ENCODE peak calls at places on chromosomes 2 and 18, in seven cellular contexts. One of them, this sample, is unnamed.

GRCh38 chr2:85584354-85584856 is at the start of gene VAMP5:
- DNase-seq in mesenchymal stem cell: no peak
- DNase-seq in mesendoderm: no peak
- DNase-seq in neuronal stem cell: no peak
- DNase-seq in IMR-90: no peak
- DNase-seq in H1: peak
- DNase-seq in trophoblast cell: no peak
- DNase-seq in this sample: peak

GRCh38 chr2:204195498-204195897 is 258.9 kb downstream of the ICOS start:
- DNase-seq in mesenchymal stem cell: no peak
- DNase-seq in mesendoderm: no peak
- DNase-seq in neuronal stem cell: no peak
- DNase-seq in IMR-90: no peak
- DNase-seq in H1: no peak
- DNase-seq in trophoblast cell: no peak
- DNase-seq in this sample: no peak

GRCh38 chr2:95574506-95574905 is 17.3 kb upstream of the TRIM43 start:
- DNase-seq in mesenchymal stem cell: no peak
- DNase-seq in mesendoderm: no peak
- DNase-seq in neuronal stem cell: no peak
- DNase-seq in IMR-90: no peak
- DNase-seq in H1: no peak
- DNase-seq in trophoblast cell: no peak
- DNase-seq in this sample: no peak

GRCh38 chr2:191959209-191959608 is 112.3 kb upstream of the CAVIN2 start:
- DNase-seq in mesenchymal stem cell: no peak
- DNase-seq in mesendoderm: no peak
- DNase-seq in neuronal stem cell: no peak
- DNase-seq in IMR-90: no peak
- DNase-seq in H1: no peak
- DNase-seq in trophoblast cell: no peak
- DNase-seq in this sample: no peak

GRCh38 chr2:118089015-118089800 is 937 bp downstream of the INSIG2 start:
- DNase-seq in mesenchymal stem cell: peak
- DNase-seq in mesendoderm: peak
- DNase-seq in neuronal stem cell: peak
- DNase-seq in IMR-90: peak
- DNase-seq in H1: no peak
- DNase-seq in trophoblast cell: peak
- DNase-seq in this sample: no peak

GRCh38 chr18:35002120-35002519 is 39.1 kb upstream of the MAPRE2 start:
- DNase-seq in mesenchymal stem cell: no peak
- DNase-seq in mesendoderm: no peak
- DNase-seq in neuronal stem cell: no peak
- DNase-seq in IMR-90: no peak
- DNase-seq in H1: no peak
- DNase-seq in trophoblast cell: no peak
- DNase-seq in this sample: no peak

GRCh38 chr18:31992836-31993575 is 25.6 kb upstream of the RNF125 start:
- DNase-seq in mesenchymal stem cell: no peak
- DNase-seq in mesendoderm: peak
- DNase-seq in neuronal stem cell: no peak
- DNase-seq in IMR-90: no peak
- DNase-seq in H1: peak
- DNase-seq in trophoblast cell: peak
- DNase-seq in this sample: peak

GRCh38 chr2:9360110-9360509 is 63.2 kb downstream of the ITGB1BP1 start:
- DNase-seq in mesenchymal stem cell: no peak
- DNase-seq in mesendoderm: no peak
- DNase-seq in neuronal stem cell: no peak
- DNase-seq in IMR-90: no peak
- DNase-seq in H1: no peak
- DNase-seq in trophoblast cell: no peak
- DNase-seq in this sample: no peak

GRCh38 chr2:40343904-40344303 is 108.0 kb downstream of the SLC8A1 start:
- DNase-seq in mesenchymal stem cell: peak
- DNase-seq in mesendoderm: no peak
- DNase-seq in neuronal stem cell: no peak
- DNase-seq in IMR-90: peak
- DNase-seq in H1: no peak
- DNase-seq in trophoblast cell: peak
- DNase-seq in this sample: no peak

GRCh38 chr2:67322361-67323001 is 74.7 kb upstream of the ETAA1 start:
- DNase-seq in mesenchymal stem cell: peak
- DNase-seq in mesendoderm: peak
- DNase-seq in neuronal stem cell: peak
- DNase-seq in IMR-90: peak
- DNase-seq in H1: peak
- DNase-seq in trophoblast cell: peak
- DNase-seq in this sample: peak

GRCh38 chr2:36486546-36487044 is 111.4 kb downstream of the FEZ2 start:
- DNase-seq in mesenchymal stem cell: peak
- DNase-seq in mesendoderm: peak
- DNase-seq in neuronal stem cell: no peak
- DNase-seq in IMR-90: peak
- DNase-seq in H1: no peak
- DNase-seq in trophoblast cell: peak
- DNase-seq in this sample: no peak

GRCh38 chr18:45275367-45276113 is 339.7 kb upstream of the SLC14A2 start:
- DNase-seq in mesenchymal stem cell: no peak
- DNase-seq in mesendoderm: peak
- DNase-seq in neuronal stem cell: no peak
- DNase-seq in IMR-90: peak
- DNase-seq in H1: no peak
- DNase-seq in trophoblast cell: peak
- DNase-seq in this sample: no peak

GRCh38 chr2:202113571-202114142 is 40.6 kb downstream of the KIAA2012 start:
- DNase-seq in mesenchymal stem cell: no peak
- DNase-seq in mesendoderm: no peak
- DNase-seq in neuronal stem cell: no peak
- DNase-seq in IMR-90: peak
- DNase-seq in H1: no peak
- DNase-seq in trophoblast cell: no peak
- DNase-seq in this sample: no peak

GRCh38 chr2:88307817-88308216 is 137.7 kb downstream of the THNSL2 start:
- DNase-seq in mesenchymal stem cell: no peak
- DNase-seq in mesendoderm: peak
- DNase-seq in neuronal stem cell: no peak
- DNase-seq in IMR-90: peak
- DNase-seq in H1: no peak
- DNase-seq in trophoblast cell: peak
- DNase-seq in this sample: peak

GRCh38 chr2:9258501-9258900 is 51.9 kb downstream of the ASAP2 start:
- DNase-seq in mesenchymal stem cell: peak
- DNase-seq in mesendoderm: no peak
- DNase-seq in neuronal stem cell: no peak
- DNase-seq in IMR-90: no peak
- DNase-seq in H1: no peak
- DNase-seq in trophoblast cell: no peak
- DNase-seq in this sample: no peak

GRCh38 chr2:199830531-199830930 is 20.5 kb downstream of the FTCDNL1 start:
- DNase-seq in mesenchymal stem cell: no peak
- DNase-seq in mesendoderm: no peak
- DNase-seq in neuronal stem cell: no peak
- DNase-seq in IMR-90: no peak
- DNase-seq in H1: no peak
- DNase-seq in trophoblast cell: no peak
- DNase-seq in this sample: no peak

GRCh38 chr2:199838399-199838798 is 12.6 kb downstream of the FTCDNL1 start:
- DNase-seq in mesenchymal stem cell: no peak
- DNase-seq in mesendoderm: no peak
- DNase-seq in neuronal stem cell: no peak
- DNase-seq in IMR-90: no peak
- DNase-seq in H1: no peak
- DNase-seq in trophoblast cell: no peak
- DNase-seq in this sample: no peak

DNA sequence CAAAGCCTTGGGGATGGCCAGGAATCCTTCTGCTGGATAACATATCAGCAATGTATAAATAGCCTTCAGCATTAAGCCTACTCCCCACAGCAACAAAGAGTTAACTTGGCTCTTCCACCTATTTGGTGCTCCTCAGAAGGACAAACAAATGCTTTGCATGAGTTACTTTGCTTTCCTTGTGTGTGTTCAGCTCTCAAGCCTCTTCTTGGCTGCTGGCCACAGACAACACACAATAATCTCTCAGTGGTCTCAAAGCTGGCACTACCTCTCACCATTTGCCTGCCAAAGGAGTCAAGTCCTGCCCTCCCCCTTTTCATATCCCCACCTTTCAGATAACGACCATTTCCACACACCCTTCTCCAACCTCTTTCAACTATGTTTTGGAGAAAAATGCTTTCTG is 17.5 kb downstream of the FTCDNL1 start:
- DNase-seq in mesenchymal stem cell: no peak
- DNase-seq in mesendoderm: no peak
- DNase-seq in neuronal stem cell: no peak
- DNase-seq in IMR-90: no peak
- DNase-seq in H1: no peak
- DNase-seq in trophoblast cell: no peak
- DNase-seq in this sample: no peak
- H3K23ac ChIP-seq in mesenchymal stem cell: no peak
- H3K23ac ChIP-seq in mesendoderm: no peak
- H3K23ac ChIP-seq in neuronal stem cell: no peak
- H3K23ac ChIP-seq in IMR-90: no peak
- H3K23ac ChIP-seq in H1: no peak
- H3K23ac ChIP-seq in trophoblast cell: no peak
- H3K23ac ChIP-seq in this sample: no peak

GRCh38 chr2:234376229-234376628 is 120.7 kb downstream of the ARL4C start:
- DNase-seq in mesenchymal stem cell: no peak
- DNase-seq in mesendoderm: no peak
- DNase-seq in neuronal stem cell: no peak
- DNase-seq in IMR-90: no peak
- DNase-seq in H1: no peak
- DNase-seq in trophoblast cell: no peak
- DNase-seq in this sample: no peak
- H3K23ac ChIP-seq in mesenchymal stem cell: no peak
- H3K23ac ChIP-seq in mesendoderm: no peak
- H3K23ac ChIP-seq in neuronal stem cell: no peak
- H3K23ac ChIP-seq in IMR-90: no peak
- H3K23ac ChIP-seq in H1: no peak
- H3K23ac ChIP-seq in trophoblast cell: no peak
- H3K23ac ChIP-seq in this sample: no peak

GRCh38 chr18:55588001-55588875 is at the start of gene TCF4:
- DNase-seq in mesenchymal stem cell: peak
- DNase-seq in mesendoderm: peak
- DNase-seq in neuronal stem cell: peak
- DNase-seq in IMR-90: peak
- DNase-seq in H1: peak
- DNase-seq in trophoblast cell: peak
- DNase-seq in this sample: peak

GRCh38 chr18:55585050-55585449 is 2.9 kb downstream of the TCF4 start:
- DNase-seq in mesenchymal stem cell: no peak
- DNase-seq in mesendoderm: no peak
- DNase-seq in neuronal stem cell: no peak
- DNase-seq in IMR-90: no peak
- DNase-seq in H1: no peak
- DNase-seq in trophoblast cell: no peak
- DNase-seq in this sample: no peak

GRCh38 chr18:55587341-55588000 is 521 bp downstream of the TCF4 start:
- DNase-seq in mesenchymal stem cell: peak
- DNase-seq in mesendoderm: peak
- DNase-seq in neuronal stem cell: no peak
- DNase-seq in IMR-90: peak
- DNase-seq in H1: no peak
- DNase-seq in trophoblast cell: no peak
- DNase-seq in this sample: peak

GRCh38 chr18:55586841-55587240 is 1.2 kb downstream of the TCF4 start:
- DNase-seq in mesenchymal stem cell: peak
- DNase-seq in mesendoderm: peak
- DNase-seq in neuronal stem cell: no peak
- DNase-seq in IMR-90: peak
- DNase-seq in H1: no peak
- DNase-seq in trophoblast cell: no peak
- DNase-seq in this sample: no peak

DNA sequence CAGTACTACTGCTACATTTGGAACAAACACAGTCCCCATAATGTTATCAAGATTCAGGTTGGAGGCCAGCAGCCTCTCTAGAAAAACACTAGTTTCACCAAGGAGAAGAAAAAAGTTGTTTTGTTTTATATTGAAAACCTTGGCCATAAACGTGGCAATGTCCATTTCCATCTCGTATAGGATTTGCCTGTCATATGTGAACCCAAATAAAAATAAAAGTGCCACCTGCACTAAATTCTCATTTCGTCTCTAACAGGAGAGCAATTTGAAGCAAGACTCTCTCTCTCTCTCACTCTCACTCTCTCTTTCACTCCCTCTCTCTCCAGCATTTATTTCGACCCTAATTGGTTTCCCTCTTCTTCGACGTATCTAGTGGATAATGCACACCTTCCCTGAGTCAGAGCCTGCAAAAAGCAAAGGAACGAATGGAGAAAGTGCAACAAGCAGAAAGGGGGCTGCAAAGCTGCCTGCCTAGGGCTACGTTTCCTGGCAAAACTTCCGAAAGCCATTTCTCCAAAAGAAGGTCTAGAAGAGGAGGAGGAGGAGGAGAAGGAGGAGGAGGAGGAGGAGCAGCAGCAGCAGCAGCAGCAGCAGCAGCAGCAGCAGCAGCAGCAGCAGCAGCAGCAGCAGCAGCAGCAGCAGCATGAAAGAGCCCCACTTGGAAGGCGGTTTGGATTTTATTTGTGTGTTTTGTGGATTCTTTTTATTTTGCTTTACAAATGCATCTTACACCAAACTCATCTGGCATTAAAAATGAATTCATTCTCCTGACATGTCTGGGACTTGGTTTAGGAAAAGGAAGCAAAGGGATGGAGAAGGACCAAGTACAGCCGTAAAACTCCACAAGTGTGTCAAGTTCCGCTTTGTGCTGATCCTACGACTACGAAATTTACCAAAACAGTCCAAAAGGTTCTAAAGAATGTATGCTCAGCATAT is 2.1 kb downstream of the TCF4 start:
- DNase-seq in mesenchymal stem cell: peak
- DNase-seq in mesendoderm: peak
- DNase-seq in neuronal stem cell: no peak
- DNase-seq in IMR-90: peak
- DNase-seq in H1: no peak
- DNase-seq in trophoblast cell: no peak
- DNase-seq in this sample: peak
- H3K23ac ChIP-seq in mesenchymal stem cell: no peak
- H3K23ac ChIP-seq in mesendoderm: no peak
- H3K23ac ChIP-seq in neuronal stem cell: no peak
- H3K23ac ChIP-seq in IMR-90: peak
- H3K23ac ChIP-seq in H1: no peak
- H3K23ac ChIP-seq in trophoblast cell: no peak
- H3K23ac ChIP-seq in this sample: no peak

DNA sequence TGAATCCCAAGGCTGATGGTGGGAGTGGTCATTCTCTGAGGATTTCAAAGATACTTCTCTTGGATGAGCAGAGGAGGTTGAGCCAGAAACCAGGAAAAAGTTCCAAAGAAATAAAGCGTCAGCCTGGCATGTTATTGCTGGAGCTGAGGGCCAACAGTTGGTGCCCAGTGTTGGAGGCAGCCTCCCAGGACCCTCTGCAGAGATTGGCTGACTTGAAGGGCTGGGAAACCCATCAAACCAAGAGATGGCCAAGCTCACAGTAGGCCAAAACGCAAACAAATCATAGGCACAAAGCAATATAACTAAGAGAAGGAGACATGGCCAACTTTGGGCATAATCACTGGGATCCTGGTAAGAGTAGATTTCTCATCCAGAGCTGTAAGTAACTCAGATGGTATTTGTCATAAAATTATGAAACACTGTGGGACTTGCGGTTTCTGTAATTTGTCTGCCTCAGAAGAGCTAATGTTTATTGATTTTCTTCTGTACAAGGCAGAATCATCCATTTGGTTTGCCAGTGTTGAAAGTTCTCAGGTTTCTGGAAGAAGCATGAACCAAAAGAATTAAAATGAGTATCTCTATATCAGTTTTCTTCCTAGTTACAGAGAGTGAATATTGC is 108.3 kb downstream of the ATL2 start:
- DNase-seq in mesenchymal stem cell: no peak
- DNase-seq in mesendoderm: no peak
- DNase-seq in neuronal stem cell: no peak
- DNase-seq in IMR-90: peak
- DNase-seq in H1: no peak
- DNase-seq in trophoblast cell: no peak
- DNase-seq in this sample: no peak
- H3K23ac ChIP-seq in mesenchymal stem cell: no peak
- H3K23ac ChIP-seq in mesendoderm: no peak
- H3K23ac ChIP-seq in neuronal stem cell: no peak
- H3K23ac ChIP-seq in IMR-90: no peak
- H3K23ac ChIP-seq in H1: no peak
- H3K23ac ChIP-seq in trophoblast cell: no peak
- H3K23ac ChIP-seq in this sample: no peak